ENCODE peak calls at places on chromosomes 13 and 19, in ten cellular contexts. One of them, this sample, is unnamed.

GRCh38 chr19:18461471-18461870 is 23.5 kb upstream of the ISYNA1 start:
- DNase-seq in stimulated activated CD8-positive, alpha-beta memory T cell treated with anti-CD3 and anti-CD28 coated beads, Interleukin-7, amount 100 ng/mL, for 24 hours: no peak
- DNase-seq in NCI-H1092 treated with DMSO at 0.1 percent for 48 hours: no peak
- DNase-seq in NCI-H748 treated with DMSO at 0.1 percent for 48 hours: no peak
- DNase-seq in KBM-7: no peak
- DNase-seq in fibroblast of the aortic adventitia: no peak
- DNase-seq in cardiac fibroblast: no peak
- DNase-seq in CD4-positive, alpha-beta T cell: no peak
- DNase-seq in astrocyte of the spinal cord: no peak
- DNase-seq in kidney tubule cell: no peak
- DNase-seq in this sample: no peak

GRCh38 chr19:371501-372160 is 27.0 kb upstream of the MIER2 start:
- DNase-seq in astrocyte of the spinal cord: no peak
- DNase-seq in CD4-positive, alpha-beta T cell: no peak
- DNase-seq in fibroblast of the aortic adventitia: no peak
- DNase-seq in KBM-7: peak; percentile 43
- DNase-seq in NCI-H748 treated with DMSO at 0.1 percent for 48 hours: no peak
- DNase-seq in kidney tubule cell: no peak
- DNase-seq in stimulated activated CD8-positive, alpha-beta memory T cell treated with anti-CD3 and anti-CD28 coated beads, Interleukin-7, amount 100 ng/mL, for 24 hours: no peak
- DNase-seq in NCI-H1092 treated with DMSO at 0.1 percent for 48 hours: no peak
- DNase-seq in cardiac fibroblast: peak; percentile 14
- DNase-seq in this sample: no peak

GRCh38 chr13:49749852-49750251 is 42.6 kb downstream of the KPNA3 start:
- DNase-seq in kidney tubule cell: no peak
- DNase-seq in stimulated activated CD8-positive, alpha-beta memory T cell treated with anti-CD3 and anti-CD28 coated beads, Interleukin-7, amount 100 ng/mL, for 24 hours: no peak
- DNase-seq in NCI-H1092 treated with DMSO at 0.1 percent for 48 hours: no peak
- DNase-seq in cardiac fibroblast: peak; percentile 29
- DNase-seq in NCI-H748 treated with DMSO at 0.1 percent for 48 hours: no peak
- DNase-seq in fibroblast of the aortic adventitia: peak; percentile 4
- DNase-seq in KBM-7: no peak
- DNase-seq in CD4-positive, alpha-beta T cell: no peak
- DNase-seq in astrocyte of the spinal cord: no peak
- DNase-seq in this sample: no peak

GRCh38 chr19:19371056-19371455 is 34.4 kb upstream of the GATAD2A start:
- DNase-seq in fibroblast of the aortic adventitia: no peak
- DNase-seq in CD4-positive, alpha-beta T cell: no peak
- DNase-seq in cardiac fibroblast: no peak
- DNase-seq in KBM-7: no peak
- DNase-seq in NCI-H748 treated with DMSO at 0.1 percent for 48 hours: no peak
- DNase-seq in kidney tubule cell: no peak
- DNase-seq in stimulated activated CD8-positive, alpha-beta memory T cell treated with anti-CD3 and anti-CD28 coated beads, Interleukin-7, amount 100 ng/mL, for 24 hours: no peak
- DNase-seq in NCI-H1092 treated with DMSO at 0.1 percent for 48 hours: no peak
- DNase-seq in astrocyte of the spinal cord: no peak
- DNase-seq in this sample: no peak

GRCh38 chr13:112368883-112369282 is 7.3 kb upstream of the SPACA7 start:
- DNase-seq in NCI-H1092 treated with DMSO at 0.1 percent for 48 hours: no peak
- DNase-seq in fibroblast of the aortic adventitia: no peak
- DNase-seq in CD4-positive, alpha-beta T cell: no peak
- DNase-seq in kidney tubule cell: no peak
- DNase-seq in KBM-7: no peak
- DNase-seq in stimulated activated CD8-positive, alpha-beta memory T cell treated with anti-CD3 and anti-CD28 coated beads, Interleukin-7, amount 100 ng/mL, for 24 hours: no peak
- DNase-seq in cardiac fibroblast: no peak
- DNase-seq in NCI-H748 treated with DMSO at 0.1 percent for 48 hours: no peak
- DNase-seq in astrocyte of the spinal cord: no peak
- DNase-seq in this sample: no peak

GRCh38 chr19:2618611-2619010 is 83.9 kb downstream of the GNG7 start:
- DNase-seq in NCI-H748 treated with DMSO at 0.1 percent for 48 hours: no peak
- DNase-seq in KBM-7: peak; percentile 85
- DNase-seq in fibroblast of the aortic adventitia: no peak
- DNase-seq in NCI-H1092 treated with DMSO at 0.1 percent for 48 hours: no peak
- DNase-seq in CD4-positive, alpha-beta T cell: peak; percentile 55
- DNase-seq in cardiac fibroblast: peak; percentile 71
- DNase-seq in astrocyte of the spinal cord: peak; percentile 41
- DNase-seq in kidney tubule cell: peak; percentile 72
- DNase-seq in stimulated activated CD8-positive, alpha-beta memory T cell treated with anti-CD3 and anti-CD28 coated beads, Interleukin-7, amount 100 ng/mL, for 24 hours: peak; percentile 59
- DNase-seq in this sample: peak; percentile 62

GRCh38 chr13:29922281-29922821 is 71.9 kb upstream of the UBL3 start:
- DNase-seq in cardiac fibroblast: peak; percentile 54
- DNase-seq in CD4-positive, alpha-beta T cell: no peak
- DNase-seq in fibroblast of the aortic adventitia: peak; percentile 69
- DNase-seq in NCI-H1092 treated with DMSO at 0.1 percent for 48 hours: no peak
- DNase-seq in KBM-7: no peak
- DNase-seq in astrocyte of the spinal cord: peak; percentile 79
- DNase-seq in kidney tubule cell: peak; percentile 49
- DNase-seq in NCI-H748 treated with DMSO at 0.1 percent for 48 hours: no peak
- DNase-seq in stimulated activated CD8-positive, alpha-beta memory T cell treated with anti-CD3 and anti-CD28 coated beads, Interleukin-7, amount 100 ng/mL, for 24 hours: no peak
- DNase-seq in this sample: peak; percentile 45

GRCh38 chr19:44718441-44719261 is 19.7 kb downstream of the CEACAM16 start:
- DNase-seq in NCI-H1092 treated with DMSO at 0.1 percent for 48 hours: peak; percentile 4
- DNase-seq in CD4-positive, alpha-beta T cell: no peak
- DNase-seq in cardiac fibroblast: peak; percentile 59
- DNase-seq in kidney tubule cell: peak; percentile 73
- DNase-seq in KBM-7: peak; percentile 44
- DNase-seq in NCI-H748 treated with DMSO at 0.1 percent for 48 hours: no peak
- DNase-seq in stimulated activated CD8-positive, alpha-beta memory T cell treated with anti-CD3 and anti-CD28 coated beads, Interleukin-7, amount 100 ng/mL, for 24 hours: no peak
- DNase-seq in fibroblast of the aortic adventitia: peak; percentile 89
- DNase-seq in astrocyte of the spinal cord: peak; percentile 35
- DNase-seq in this sample: peak; percentile 73

GRCh38 chr13:21894091-21894490 is 223.2 kb downstream of the FGF9 start:
- DNase-seq in fibroblast of the aortic adventitia: no peak
- DNase-seq in astrocyte of the spinal cord: no peak
- DNase-seq in NCI-H748 treated with DMSO at 0.1 percent for 48 hours: peak; percentile 99
- DNase-seq in kidney tubule cell: no peak
- DNase-seq in KBM-7: peak; percentile 49
- DNase-seq in stimulated activated CD8-positive, alpha-beta memory T cell treated with anti-CD3 and anti-CD28 coated beads, Interleukin-7, amount 100 ng/mL, for 24 hours: no peak
- DNase-seq in CD4-positive, alpha-beta T cell: no peak
- DNase-seq in NCI-H1092 treated with DMSO at 0.1 percent for 48 hours: peak; percentile 86
- DNase-seq in cardiac fibroblast: no peak
- DNase-seq in this sample: no peak

This sample was measured in amniotic epithelial cell.